ENCODE peak calls at places on chromosome 14, in seven cellular contexts. C is stimulated activated CD8-positive, alpha-beta memory T cell treated with anti-CD3 and anti-CD28 coated beads, Interleukin-15, amount 100 ng/mL, for 1 hour; Z is fibroblast of the aortic adventitia; W is amniotic stem cell; V is psoas muscle; X is cerebellar nuclear complex; D is left colon. Y is an unnamed sample.

GRCh38 chr14:50670196-50670875 is 2.2 kb upstream of the SAV1 start:
- DNase-seq in C (no peak), Z (no peak), W (no peak), V (no peak), X (no peak), D (no peak), Y (no peak)

GRCh38 chr14:55781046-55781445 is 201.0 kb downstream of the KTN1 start:
- DNase-seq in C (no peak), Z (no peak), W (no peak), V (no peak), X (no peak), D (no peak), Y (no peak)

GRCh38 chr14:50039734-50040400 is 76.5 kb downstream of the VCPKMT start:
- DNase-seq in C (no peak), Z (no peak), W (no peak), V (peak), X (no peak), D (no peak), Y (peak)

GRCh38 chr14:101457177-101457935 is 103.9 kb upstream of the DIO3 start:
- DNase-seq in C (no peak), Z (no peak), W (no peak), V (no peak), X (no peak), D (no peak), Y (no peak)

GRCh38 chr14:91946313-91947195 is 940 bp downstream of the FBLN5 start:
- DNase-seq in C (no peak), Z (peak), W (peak), V (no peak), X (no peak), D (no peak), Y (no peak)

GRCh38 chr14:99780690-99781089 is 12.5 kb upstream of the EML1 start:
- DNase-seq in C (no peak), Z (no peak), W (no peak), V (no peak), X (no peak), D (no peak), Y (no peak)

GRCh38 chr14:98428483-98428994 is 843.5 kb downstream of the BCL11B start:
- DNase-seq in C (no peak), Z (no peak), W (no peak), V (no peak), X (no peak), D (no peak), Y (no peak)

GRCh38 chr14:23300687-23301223 is 1.9 kb downstream of the PPP1R3E start:
- DNase-seq in C (no peak), Z (no peak), W (no peak), V (peak), X (no peak), D (peak), Y (peak)

GRCh38 chr14:104799657-104800599 is 973 bp upstream of the ZBTB42 start:
- DNase-seq in C (peak), Z (peak), W (peak), V (peak), X (no peak), D (peak), Y (peak)

GRCh38 chr14:87131879-87132278 is 861.1 kb downstream of the GALC start:
- DNase-seq in C (no peak), Z (peak), W (no peak), V (no peak), X (no peak), D (no peak), Y (peak)

GRCh38 chr14:45940318-45940717 is 687.3 kb upstream of the MIS18BP1 start:
- DNase-seq in C (no peak), Z (no peak), W (no peak), V (no peak), X (no peak), D (no peak), Y (no peak)

GRCh38 chr14:60753264-60754126 is 18.9 kb downstream of the MNAT1 start:
- DNase-seq in C (peak), Z (no peak), W (no peak), V (no peak), X (no peak), D (no peak), Y (peak)

GRCh38 chr14:57769863-57770523 is 95.9 kb downstream of the SLC35F4 start:
- DNase-seq in C (no peak), Z (no peak), W (no peak), V (no peak), X (no peak), D (no peak), Y (no peak)

GRCh38 chr14:64762044-64763034 is 58.1 kb downstream of the PLEKHG3 start:
- DNase-seq in C (no peak), Z (peak), W (peak), V (peak), X (peak), D (peak), Y (peak)

GRCh38 chr14:63710497-63710896 is 17.4 kb downstream of the SGPP1 start:
- DNase-seq in C (no peak), Z (no peak), W (no peak), V (no peak), X (no peak), D (no peak), Y (no peak)